ENCODE peak calls at places on chromosomes 5 and 9, in four cellular contexts. B is stomach, M is sigmoid colon, G is body of pancreas. A is an unnamed sample. For H3K4me1, the result is how much of the 10 kb centered on the place peaks cover.

GRCh38 chr5:79924936-79925893 is 65.8 kb downstream of the MTX3 start:
- DNase-seq in B (no peak), M (no peak), G (no peak), A (no peak)

GRCh38 chr9:127336708-127337352 is 60.1 kb upstream of the SLC2A8 start:
- DNase-seq in B (peak), M (peak), G (peak), A (peak)

GRCh38 chr9:11144750-11145149 is 531.9 kb upstream of the PTPRD start:
- DNase-seq in B (no peak), M (no peak), G (no peak), A (no peak)

GRCh38 chr9:71683598-71684235 is 84.6 kb downstream of the CEMIP2 start:
- DNase-seq in B (no peak), M (no peak), G (peak), A (no peak)

GRCh38 chr9:84278131-84278530 is 62.4 kb downstream of the SLC28A3 start:
- DNase-seq in B (no peak), M (no peak), G (no peak), A (no peak)

GRCh38 chr5:76041863-76042262 is 41.3 kb upstream of the SV2C start:
- DNase-seq in B (no peak), M (no peak), G (no peak), A (no peak)

GRCh38 chr9:16138961-16139441 is 586.2 kb downstream of the CCDC171 start:
- DNase-seq in B (no peak), M (no peak), G (no peak), A (peak)

GRCh38 chr5:93532370-93532769 is 48.6 kb downstream of the NR2F1-AS1 start:
- DNase-seq in B (peak), M (peak), G (peak), A (peak)

GRCh38 chr5:80219381-80219780 is 36.5 kb downstream of the SERINC5 start:
- DNase-seq in B (peak), M (no peak), G (peak), A (no peak)

GRCh38 chr9:16213781-16214515 is 656.5 kb downstream of the BNC2 start:
- DNase-seq in B (peak), M (peak), G (peak), A (peak)

GRCh38 chr5:125696762-125697161 is 726.4 kb upstream of the GRAMD2B start:
- DNase-seq in B (no peak), M (no peak), G (peak), A (no peak)

GRCh38 chr9:74589576-74589975 is 92.4 kb downstream of the RORB start:
- DNase-seq in B (no peak), M (no peak), G (no peak), A (no peak)

GRCh38 chr5:124212949-124213348 is 533.5 kb downstream of the ZNF608 start:
- DNase-seq in B (no peak), M (no peak), G (no peak), A (no peak)

GRCh38 chr9:117403403-117403811 is 11.4 kb downstream of the ASTN2 start:
- DNase-seq in B (no peak), M (no peak), G (no peak), A (no peak)

GRCh38 chr5:403995-404394 is 39.0 kb upstream of the EXOC3 start:
- DNase-seq in B (no peak), M (peak), G (no peak), A (no peak)

GRCh38 chr5:32311404-32312193 is 1.1 kb downstream of the MTMR12 start:
- DNase-seq in B (no peak), M (no peak), G (no peak), A (no peak)

GRCh38 chr9:108996653-108997052 is 16.6 kb downstream of the CTNNAL1 start:
- DNase-seq in B (no peak), M (no peak), G (no peak), A (no peak)

GRCh38 chr9:108991479-108991878 is 21.8 kb downstream of the CTNNAL1 start:
- DNase-seq in B (peak), M (no peak), G (peak), A (no peak)

GRCh38 chr9:108997112-108997511 is 16.2 kb downstream of the CTNNAL1 start:
- DNase-seq in B (no peak), M (no peak), G (no peak), A (no peak)

GRCh38 chr9:108994695-108995094 is 18.6 kb downstream of the CTNNAL1 start:
- DNase-seq in B (peak), M (no peak), G (peak), A (no peak)
- H3K4me1 ChIP-seq in B (half or more), M (under half), G (under half), A (under half)

GRCh38 chr9:113376634-113377531 is at the start of gene HDHD3:
- DNase-seq in B (peak), M (peak), G (peak), A (peak)
- TF ChIP-seq POLR2A in B (no peak), M (peak), G (peak), A (peak)

DNA sequence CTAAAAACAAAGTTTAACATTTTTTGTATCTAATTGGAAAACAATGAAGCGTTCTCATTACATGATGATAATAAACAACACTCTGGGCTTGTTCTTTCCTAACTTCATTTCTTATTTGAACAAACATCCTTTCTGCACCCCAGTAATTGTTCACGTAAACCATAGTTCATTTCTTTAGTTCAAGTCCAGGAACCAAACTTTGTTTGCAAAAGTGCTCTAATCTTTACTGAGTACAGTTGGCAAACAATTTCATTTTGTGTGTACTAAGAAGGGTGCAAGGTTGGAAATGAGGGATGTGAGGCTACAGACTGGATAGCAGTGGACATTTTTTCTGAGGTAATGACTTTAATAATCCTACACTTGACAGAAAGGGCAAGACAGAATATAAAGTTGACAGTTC is 113.5 kb downstream of the NREP start:
- DNase-seq in B (no peak), M (no peak), G (no peak), A (no peak)
- H3K27ac ChIP-seq in B (no peak), M (no peak), G (no peak), A (no peak)

GRCh38 chr9:21744874-21745273 is 57.6 kb upstream of the MTAP start:
- DNase-seq in B (no peak), M (no peak), G (no peak), A (no peak)
- H3K4me1 ChIP-seq in B (under half), M (under half), G (under half), A (under half)

DNA sequence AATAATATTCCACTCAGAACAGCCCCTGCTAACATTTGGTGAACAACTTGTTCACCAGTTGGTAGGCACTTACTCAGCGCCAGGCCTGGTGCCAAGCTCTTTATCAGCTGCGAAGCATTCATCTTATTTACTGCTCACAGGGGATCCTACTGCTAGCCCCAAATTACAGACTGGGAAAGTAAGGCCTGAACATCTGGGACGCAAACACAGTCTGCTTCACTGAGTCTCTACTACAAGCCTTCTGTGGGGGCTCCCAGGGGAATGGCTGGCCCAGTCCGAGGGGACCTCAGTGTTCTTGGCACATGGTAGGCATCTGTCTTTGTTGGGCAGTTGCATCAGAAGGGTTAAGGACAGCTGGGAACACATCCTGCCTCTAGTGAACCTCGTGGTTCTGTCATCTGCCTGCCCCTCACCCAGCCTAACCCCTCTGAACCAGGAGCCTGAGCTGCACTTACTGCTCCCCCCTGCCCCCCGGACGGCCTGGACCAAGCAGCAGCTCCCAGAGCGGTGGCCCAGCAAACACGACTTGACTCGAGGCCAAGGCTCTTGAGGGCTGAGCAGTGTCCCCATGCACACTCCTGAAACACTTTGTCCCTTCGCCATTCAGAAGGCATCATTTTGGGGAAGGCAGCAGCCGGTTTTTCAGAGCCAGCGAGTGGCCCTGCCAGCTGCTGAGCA is at the start of gene PHYHD1:
- DNase-seq in B (peak), M (peak), G (peak), A (peak)
- TF ChIP-seq POLR2A in B (no peak), M (no peak), G (no peak), A (no peak)

DNA sequence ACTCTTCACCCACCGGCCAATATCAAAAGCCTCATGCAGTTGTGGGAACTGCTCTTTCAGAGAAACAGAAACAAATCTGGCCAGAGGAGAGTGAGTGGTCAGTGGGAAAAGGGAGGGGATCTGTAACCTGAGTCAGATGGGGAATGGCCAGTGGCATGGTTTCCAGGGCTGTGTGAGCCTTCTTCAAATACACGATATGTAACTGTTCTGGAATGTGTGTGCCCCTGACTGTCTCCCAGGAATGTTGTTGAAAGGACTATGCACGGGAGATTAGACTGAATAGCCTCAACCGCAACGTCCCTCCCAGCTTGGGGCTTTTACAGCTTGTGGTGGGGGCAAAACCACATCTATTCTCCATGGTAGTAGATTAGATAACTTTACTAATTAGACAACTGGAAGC is 60.8 kb downstream of the SH3TC2 start:
- DNase-seq in B (no peak), M (no peak), G (peak), A (no peak)
- H3K27ac ChIP-seq in B (no peak), M (no peak), G (no peak), A (no peak)

GRCh38 chr9:129482521-129483466 is 138.1 kb downstream of the C9orf50 start:
- DNase-seq in B (peak), M (peak), G (peak), A (peak)

GRCh38 chr9:129481824-129482511 is 138.9 kb downstream of the C9orf50 start:
- DNase-seq in B (no peak), M (no peak), G (no peak), A (peak)

GRCh38 chr9:129485140-129485758 is 135.7 kb downstream of the C9orf50 start:
- DNase-seq in B (no peak), M (no peak), G (no peak), A (no peak)

GRCh38 chr9:129484325-129485000 is 136.4 kb downstream of the C9orf50 start:
- DNase-seq in B (no peak), M (no peak), G (no peak), A (no peak)

DNA sequence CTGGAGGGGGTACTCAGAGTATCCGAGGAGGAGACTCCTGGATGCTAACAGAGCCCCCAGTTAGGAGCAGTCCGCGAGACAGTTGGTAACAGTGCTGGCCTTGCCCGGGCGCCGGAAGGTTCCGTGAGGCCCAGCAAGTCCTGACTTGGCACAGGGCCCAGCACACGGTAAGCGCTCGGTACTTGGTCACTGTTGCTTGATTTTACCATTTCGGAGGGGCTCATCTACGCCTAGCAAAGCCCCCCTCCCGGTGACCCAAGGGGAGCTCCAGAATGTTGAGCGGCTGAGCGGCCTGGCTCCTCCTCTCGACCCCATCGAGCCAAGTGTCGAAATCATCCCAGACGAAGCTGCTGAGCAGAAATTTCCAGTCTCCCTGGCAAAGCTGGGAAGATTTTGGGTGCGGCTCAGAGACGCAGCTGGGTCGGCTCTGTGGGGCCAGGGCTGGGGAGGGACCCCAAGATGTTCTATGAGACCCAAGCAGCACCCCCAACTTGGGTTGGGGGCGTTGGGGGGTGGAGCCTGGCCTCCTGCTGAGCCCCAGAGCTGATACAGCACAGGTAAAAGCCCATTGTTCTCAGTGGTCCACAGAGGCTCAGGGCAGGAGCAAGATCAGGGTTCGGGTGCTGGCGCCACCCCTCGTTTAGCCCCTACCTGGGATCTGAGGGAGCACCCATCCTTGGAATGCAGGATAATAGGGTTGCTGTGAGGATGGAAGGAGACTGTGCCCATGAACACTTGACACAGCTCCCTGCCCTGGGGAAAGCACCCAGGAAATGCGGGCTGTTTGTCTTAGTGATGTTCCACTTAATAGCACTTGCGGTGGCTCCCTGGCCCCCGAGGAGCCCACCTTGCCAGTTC is 137.2 kb downstream of the C9orf50 start:
- DNase-seq in B (peak), M (peak), G (peak), A (peak)
- H3K4me1 ChIP-seq in B (half or more), M (half or more), G (half or more), A (under half)

GRCh38 chr5:36240779-36241635 is 718 bp downstream of the NADK2 start:
- DNase-seq in B (peak), M (peak), G (peak), A (peak)
- TF ChIP-seq POLR2A in B (no peak), M (no peak), G (peak), A (no peak)

A was measured in uterus.